ENCODE peak calls at places on chromosomes 2 and 18, in four cellular contexts. D, C, P and U are unnamed samples.

GRCh38 chr2:30252723-30253688 is 21.7 kb downstream of the LBH start:
- DNase-seq in C (peak), D (peak), P (peak), U (peak)

GRCh38 chr2:150466770-150467640 is 20.5 kb downstream of the RND3 start:
- DNase-seq in D (peak), C (peak), P (no peak), U (no peak)

GRCh38 chr2:230828272-230828961 is 36.3 kb upstream of the ITM2C start:
- DNase-seq in P (no peak), D (no peak), C (no peak), U (no peak)

GRCh38 chr2:159155791-159156190 is 130.7 kb downstream of the WDSUB1 start:
- DNase-seq in P (no peak), D (no peak), C (no peak), U (no peak)

GRCh38 chr2:46062637-46063412 is 234.4 kb upstream of the EPAS1 start:
- DNase-seq in P (peak), C (peak), D (peak), U (peak)

GRCh38 chr2:72893594-72894319 is 6.5 kb downstream of the SPR start:
- DNase-seq in C (peak), P (peak), D (peak), U (peak)

GRCh38 chr2:239266436-239266770 is 134.4 kb downstream of the HDAC4 start:
- DNase-seq in P (no peak), C (no peak), D (no peak), U (no peak)

GRCh38 chr18:75376004-75376403 is 51.5 kb downstream of the SMIM21 start:
- DNase-seq in D (no peak), C (no peak), P (no peak), U (no peak)

GRCh38 chr2:240733803-240734495 is 42.3 kb downstream of the AQP12A start:
- DNase-seq in P (no peak), D (no peak), C (no peak), U (peak)

GRCh38 chr18:48563027-48563426 is 24.2 kb downstream of the CTIF start:
- DNase-seq in D (peak), C (peak), P (no peak), U (no peak)

GRCh38 chr2:96485751-96486643 is 19.2 kb downstream of the NEURL3 start:
- DNase-seq in D (peak), C (peak), P (peak), U (no peak)

GRCh38 chr2:56185101-56185581 is 1.4 kb downstream of the CCDC85A start:
- DNase-seq in D (peak), P (no peak), C (no peak), U (no peak)

GRCh38 chr2:234292205-234292954 is 204.5 kb downstream of the ARL4C start:
- DNase-seq in P (peak), C (no peak), D (no peak), U (peak)

GRCh38 chr2:61419570-61419969 is 51.3 kb downstream of the USP34 start:
- DNase-seq in D (no peak), C (peak), P (no peak), U (no peak)

GRCh38 chr2:96264656-96265348 is 995 bp downstream of the TMEM127 start:
- DNase-seq in D (peak), C (peak), P (no peak), U (no peak)